ENCODE peak calls at places on chromosomes 13 and 19, in seven cellular contexts. G, Q, W, F, Z, E and C are unnamed samples.
A peak's percentile ranks its signal among the peaks of the same experiment; 100 is the strongest.

GRCh38 chr19:10424011-10424637 is 3.8 kb downstream of the PDE4A start:
- DNase-seq in G (peak; percentile 79), Q (peak; percentile 78), W (peak; percentile 76), F (peak; percentile 83), Z (peak; percentile 97), E (peak; percentile 87), C (peak; percentile 94)

GRCh38 chr13:98976941-98977340 is 923 bp downstream of the DOCK9 start:
- DNase-seq in G (no peak), Q (no peak), W (no peak), F (no peak), Z (no peak), E (no peak), C (no peak)

GRCh38 chr13:27120811-27121210 is 50.8 kb downstream of the USP12 start:
- DNase-seq in G (no peak), Q (no peak), W (no peak), F (no peak), Z (no peak), E (no peak), C (no peak)

GRCh38 chr19:56245062-56245740 is 27.3 kb upstream of the EDDM13 start:
- DNase-seq in G (no peak), Q (no peak), W (no peak), F (no peak), Z (no peak), E (no peak), C (no peak)

GRCh38 chr13:27573265-27573664 is 47.1 kb downstream of the LNX2 start:
- DNase-seq in G (no peak), Q (no peak), W (no peak), F (no peak), Z (no peak), E (no peak), C (no peak)

GRCh38 chr19:48390188-48391099 is 907 bp downstream of the KDELR1 start:
- DNase-seq in G (peak; percentile 67), Q (peak; percentile 73), W (peak; percentile 85), F (peak; percentile 84), Z (peak; percentile 84), E (peak; percentile 70), C (peak; percentile 91)

GRCh38 chr13:73451120-73452029 is 392.6 kb downstream of the KLF5 start:
- DNase-seq in G (no peak), Q (no peak), W (no peak), F (no peak), Z (no peak), E (no peak), C (no peak)

GRCh38 chr13:111533900-111534645 is 213.6 kb downstream of the TEX29 start:
- DNase-seq in G (no peak), Q (no peak), W (no peak), F (no peak), Z (no peak), E (no peak), C (no peak)

GRCh38 chr13:104318121-104318520 is 1251.9 kb upstream of the SLC10A2 start:
- DNase-seq in G (no peak), Q (no peak), W (no peak), F (no peak), Z (no peak), E (no peak), C (no peak)

GRCh38 chr19:4376991-4377781 is 23.2 kb downstream of the SH3GL1 start:
- DNase-seq in G (no peak), Q (no peak), W (no peak), F (peak; percentile 70), Z (no peak), E (peak; percentile 72), C (no peak)

GRCh38 chr19:4284176-4284958 is 5.3 kb downstream of the SHD start:
- DNase-seq in G (no peak), Q (no peak), W (peak; percentile 99), F (no peak), Z (peak; percentile 89), E (no peak), C (no peak)

GRCh38 chr13:47279956-47280355 is 383.1 kb upstream of the HTR2A start:
- DNase-seq in G (no peak), Q (no peak), W (no peak), F (no peak), Z (no peak), E (no peak), C (no peak)

GRCh38 chr13:44312898-44313551 is 60.6 kb upstream of the SERP2 start:
- DNase-seq in G (no peak), Q (no peak), W (no peak), F (no peak), Z (no peak), E (no peak), C (no peak)

GRCh38 chr19:1704339-1704738 is 49.0 kb upstream of the ONECUT3 start:
- DNase-seq in G (no peak), Q (no peak), W (no peak), F (no peak), Z (no peak), E (no peak), C (no peak)

GRCh38 chr13:113152894-113153809 is 5.3 kb upstream of the PROZ start:
- DNase-seq in G (no peak), Q (no peak), W (peak; percentile 28), F (peak; percentile 83), Z (peak; percentile 81), E (peak; percentile 49), C (peak; percentile 92)

GRCh38 chr19:48537541-48537940 is 14.4 kb upstream of the SULT2B1 start:
- DNase-seq in G (no peak), Q (no peak), W (no peak), F (no peak), Z (no peak), E (no peak), C (no peak)

GRCh38 chr19:42397315-42398166 is 7.4 kb upstream of the CNFN start:
- DNase-seq in G (no peak), Q (no peak), W (no peak), F (no peak), Z (no peak), E (no peak), C (no peak)

GRCh38 chr19:13935765-13936486 is 2.3 kb downstream of the PODNL1 start:
- DNase-seq in G (no peak), Q (no peak), W (peak; percentile 64), F (no peak), Z (no peak), E (no peak), C (no peak)

DNA sequence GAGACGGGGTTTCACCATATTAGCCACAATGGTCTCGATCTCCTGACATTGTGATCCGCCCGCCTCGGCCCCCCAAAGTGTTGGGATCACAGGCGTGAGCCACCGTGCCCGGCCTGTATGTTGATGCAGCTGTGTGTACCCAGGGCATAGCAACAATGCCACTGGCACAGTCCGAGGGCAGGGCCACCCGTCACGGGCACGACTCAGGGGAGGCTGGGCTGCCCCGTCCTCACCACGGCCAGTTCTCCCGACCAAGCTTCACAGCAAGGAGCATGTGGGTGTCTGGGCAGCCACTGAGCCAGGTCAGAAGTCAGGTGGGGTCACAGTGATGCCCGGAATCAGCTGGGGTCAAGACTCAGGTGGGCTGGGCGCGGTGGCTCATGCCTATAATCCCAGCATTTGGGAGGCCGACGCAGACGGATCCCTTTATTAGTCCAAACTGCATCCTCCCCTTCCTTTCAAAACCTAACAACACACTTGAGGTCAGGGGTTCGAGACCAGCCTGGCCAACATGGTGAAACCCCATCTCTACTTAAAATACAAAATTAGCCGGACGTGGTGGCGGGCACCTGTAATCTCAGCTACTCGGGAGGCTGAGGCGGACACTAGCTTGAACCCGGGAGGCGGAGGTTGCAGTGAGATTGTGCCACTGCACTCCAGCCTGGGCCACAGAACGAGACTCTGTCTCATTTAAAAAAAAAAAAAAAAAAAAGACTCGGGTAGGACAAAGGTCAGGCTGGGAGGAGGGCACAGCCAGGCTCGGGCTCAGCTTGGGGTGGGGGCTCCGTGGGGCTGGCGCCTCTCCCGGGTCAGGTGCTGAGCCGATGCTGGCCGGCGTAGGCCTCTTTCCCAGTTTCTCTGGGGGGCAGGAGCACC is 1.2 kb upstream of the CDC34 start:
- DNase-seq in G (no peak), Q (no peak), W (no peak), F (no peak), Z (no peak), E (no peak), C (no peak)
- TF ChIP-seq POLR2AphosphoS5 in G (no peak), Q (no peak), W (no peak), F (no peak), Z (no peak), E (no peak), C (no peak)

GRCh38 chr13:51870616-51871015 is 8.8 kb downstream of the CCDC70 start:
- DNase-seq in G (no peak), Q (no peak), W (no peak), F (no peak), Z (no peak), E (no peak), C (no peak)
- TF ChIP-seq POLR2AphosphoS5 in G (no peak), Q (no peak), W (no peak), F (no peak), Z (no peak), E (no peak), C (no peak)

GRCh38 chr13:60757481-60757880 is 360.5 kb downstream of the TDRD3 start:
- DNase-seq in G (no peak), Q (no peak), W (no peak), F (no peak), Z (no peak), E (no peak), C (no peak)

GRCh38 chr13:60759499-60759898 is 362.5 kb downstream of the TDRD3 start:
- DNase-seq in G (no peak), Q (no peak), W (no peak), F (no peak), Z (no peak), E (peak; percentile 78), C (no peak)

GRCh38 chr13:60755380-60756163 is 358.6 kb downstream of the TDRD3 start:
- DNase-seq in G (no peak), Q (no peak), W (no peak), F (no peak), Z (no peak), E (no peak), C (no peak)

GRCh38 chr13:60756306-60756705 is 359.3 kb downstream of the TDRD3 start:
- DNase-seq in G (no peak), Q (no peak), W (no peak), F (no peak), Z (no peak), E (no peak), C (no peak)

GRCh38 chr13:60758637-60759036 is 361.6 kb downstream of the TDRD3 start:
- DNase-seq in G (no peak), Q (no peak), W (no peak), F (no peak), Z (no peak), E (no peak), C (no peak)
- TF ChIP-seq POLR2AphosphoS5 in G (no peak), Q (no peak), W (no peak), F (no peak), Z (no peak), E (no peak), C (no peak)

GRCh38 chr19:46493236-46494114 is 2.2 kb downstream of the PNMA8B start:
- DNase-seq in G (no peak), Q (no peak), W (peak; percentile 24), F (peak; percentile 73), Z (peak; percentile 74), E (no peak), C (peak; percentile 80)

GRCh38 chr19:46494115-46494935 is 1.3 kb downstream of the PNMA8B start:
- DNase-seq in G (no peak), Q (no peak), W (no peak), F (no peak), Z (no peak), E (no peak), C (no peak)

GRCh38 chr19:46497773-46498172 is 2.1 kb upstream of the PNMA8B start:
- DNase-seq in G (no peak), Q (no peak), W (no peak), F (no peak), Z (no peak), E (no peak), C (no peak)

GRCh38 chr19:46494936-46495788 is 505 bp downstream of the PNMA8B start:
- DNase-seq in G (no peak), Q (no peak), W (no peak), F (no peak), Z (peak; percentile 62), E (no peak), C (no peak)

GRCh38 chr19:46495789-46496099 is at the start of gene PNMA8B:
- DNase-seq in G (no peak), Q (no peak), W (peak; percentile 84), F (no peak), Z (peak; percentile 94), E (no peak), C (peak; percentile 83)
- TF ChIP-seq POLR2AphosphoS5 in G (no peak), Q (no peak), W (no peak), F (no peak), Z (no peak), E (no peak), C (peak; percentile 67)